ENCODE peak calls at places on chromosomes 4 and X, in four cellular contexts. Q, A, Y and X are unnamed samples.

GRCh38 chrX:77668391-77669237 is 117.4 kb downstream of the ATRX start:
- DNase-seq in A (no peak), Y (no peak), Q (no peak), X (no peak)

GRCh38 chr4:89722517-89722916 is 114.4 kb downstream of the SNCA start:
- DNase-seq in A (no peak), Y (no peak), Q (no peak), X (no peak)

GRCh38 chrX:41031256-41031967 is 53.8 kb upstream of the USP9X start:
- DNase-seq in A (peak; percentile 30), Q (no peak), Y (no peak), X (no peak)

GRCh38 chr4:146134761-146135160 is 40.8 kb upstream of the LSM6 start:
- DNase-seq in A (peak; percentile 76), Y (no peak), Q (no peak), X (no peak)

GRCh38 chrX:26295425-26295824 is 79.5 kb downstream of the MAGEB5 start:
- DNase-seq in Q (no peak), A (no peak), Y (no peak), X (no peak)

GRCh38 chr4:101020956-101021355 is 326.4 kb downstream of the PPP3CA start:
- DNase-seq in Y (no peak), A (no peak), Q (peak; percentile 49), X (peak; percentile 27)

GRCh38 chr4:36676139-36677050 is 395.0 kb downstream of the DTHD1 start:
- DNase-seq in Q (no peak), A (no peak), Y (no peak), X (no peak)

GRCh38 chr4:118356731-118357130 is 3.9 kb upstream of the PRSS12 start:
- DNase-seq in A (no peak), Q (no peak), Y (no peak), X (no peak)

GRCh38 chr4:159280442-159281172 is 177.7 kb downstream of the RAPGEF2 start:
- DNase-seq in A (no peak), Q (no peak), Y (no peak), X (no peak)

GRCh38 chr4:25859429-25860148 is 3.2 kb downstream of the SEL1L3 start:
- DNase-seq in Q (no peak), A (no peak), Y (no peak), X (peak; percentile 63)

GRCh38 chr4:73998040-73999011 is at the start of gene CXCL5:
- DNase-seq in Y (no peak), A (no peak), Q (peak; percentile 90), X (no peak)

GRCh38 chr4:75584067-75584466 is 28.2 kb downstream of the ODAPH start:
- DNase-seq in Q (no peak), A (no peak), Y (no peak), X (no peak)

GRCh38 chr4:6257243-6258025 is 12.2 kb upstream of the WFS1 start:
- DNase-seq in Y (peak; percentile 16), Q (peak; percentile 86), A (no peak), X (no peak)

GRCh38 chr4:7973545-7973981 is 33.9 kb upstream of the AFAP1 start:
- DNase-seq in Y (peak; percentile 51), Q (no peak), A (no peak), X (no peak)

GRCh38 chr4:17712166-17712565 is 69.3 kb downstream of the FAM184B start:
- DNase-seq in Q (no peak), Y (no peak), A (no peak), X (no peak)

GRCh38 chrX:68708503-68709290 is 61.2 kb downstream of the STARD8 start:
- DNase-seq in A (no peak), Q (peak; percentile 83), Y (no peak), X (no peak)

GRCh38 chr4:4347585-4347984 is 39.3 kb upstream of the NSG1 start:
- DNase-seq in Y (no peak), Q (no peak), A (no peak), X (no peak)

GRCh38 chr4:77500801-77501200 is 104.8 kb upstream of the CXCL13 start:
- DNase-seq in Y (peak; percentile 1), Q (no peak), A (no peak), X (no peak)

GRCh38 chr4:102529977-102530376 is 28.8 kb downstream of the NFKB1 start:
- DNase-seq in Q (no peak), Y (no peak), A (no peak), X (no peak)

GRCh38 chr4:78644744-78645330 is 93.3 kb downstream of the ANXA3 start:
- DNase-seq in Y (peak; percentile 35), Q (peak; percentile 77), A (peak; percentile 76), X (peak; percentile 58)

GRCh38 chr4:73741140-73741749 is 876 bp downstream of the CXCL8 start:
- DNase-seq in Y (no peak), A (no peak), Q (no peak), X (no peak)

GRCh38 chr4:168019019-168019651 is 73.2 kb upstream of the ANXA10 start:
- DNase-seq in A (no peak), Y (no peak), Q (no peak), X (no peak)

GRCh38 chrX:38018734-38019410 is 12.5 kb downstream of the SYTL5 start:
- DNase-seq in A (no peak), Q (no peak), Y (no peak), X (no peak)

GRCh38 chr4:183256756-183257385 is 63.2 kb downstream of the CLDN22 start:
- DNase-seq in Y (peak; percentile 27), A (no peak), Q (peak; percentile 86), X (peak; percentile 36)

GRCh38 chrX:72568406-72569092 is 4.1 kb downstream of the HDAC8 start:
- DNase-seq in Q (no peak), A (no peak), Y (no peak), X (no peak)

DNA sequence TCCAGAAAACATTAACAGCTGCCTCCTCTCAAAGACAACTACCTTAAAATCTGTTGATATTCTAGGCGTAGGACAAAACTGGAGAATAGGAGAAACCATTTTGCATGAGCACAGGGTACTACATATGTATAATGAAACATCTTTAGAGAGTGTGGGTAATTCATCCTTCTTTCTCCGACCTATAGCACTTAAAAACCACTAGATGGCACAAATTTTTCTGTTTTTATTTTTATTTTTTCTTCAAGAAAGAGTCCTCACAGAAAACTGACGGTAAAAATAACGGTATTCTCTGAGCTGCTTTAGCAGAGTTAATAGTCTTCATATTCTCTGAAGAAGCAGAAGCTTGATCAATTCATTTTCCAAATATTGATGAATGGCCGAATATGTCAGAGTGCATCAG is 14.6 kb downstream of the SMIM31 start:
- DNase-seq in A (no peak), Y (no peak), Q (no peak), X (no peak)
- TF ChIP-seq CTCF in A (no peak), Y (peak; percentile 51), Q (peak; percentile 78), X (peak; percentile 15)

DNA sequence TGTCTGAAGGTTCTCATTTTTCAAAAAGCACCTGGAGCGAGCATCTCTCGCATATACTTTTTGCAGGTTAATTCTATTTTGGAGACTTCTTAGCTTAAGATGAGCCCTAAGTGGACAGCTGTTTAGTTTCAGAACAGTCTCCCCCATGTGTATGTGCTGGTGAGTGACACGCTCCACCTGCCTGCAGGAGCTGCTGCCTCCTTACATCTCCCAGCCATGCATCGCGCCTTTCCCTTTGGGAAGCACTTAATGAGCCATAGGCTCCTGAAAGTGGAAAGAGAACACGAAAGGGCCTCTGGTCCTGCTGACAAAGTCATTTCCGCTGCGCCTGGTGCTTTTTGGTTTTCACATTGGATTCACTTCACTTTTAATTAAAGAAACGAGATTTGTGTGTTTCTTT is 56.1 kb downstream of the TRIML2 start:
- DNase-seq in Y (no peak), Q (peak; percentile 54), A (no peak), X (no peak)
- TF ChIP-seq CTCF in Y (no peak), Q (peak; percentile 23), A (no peak), X (no peak)

GRCh38 chr4:81688085-81688484 is 216.4 kb upstream of the RASGEF1B start:
- DNase-seq in Q (no peak), Y (no peak), A (no peak), X (no peak)
- TF ChIP-seq CTCF in Q (peak; percentile 69), Y (no peak), A (peak; percentile 14), X (no peak)

DNA sequence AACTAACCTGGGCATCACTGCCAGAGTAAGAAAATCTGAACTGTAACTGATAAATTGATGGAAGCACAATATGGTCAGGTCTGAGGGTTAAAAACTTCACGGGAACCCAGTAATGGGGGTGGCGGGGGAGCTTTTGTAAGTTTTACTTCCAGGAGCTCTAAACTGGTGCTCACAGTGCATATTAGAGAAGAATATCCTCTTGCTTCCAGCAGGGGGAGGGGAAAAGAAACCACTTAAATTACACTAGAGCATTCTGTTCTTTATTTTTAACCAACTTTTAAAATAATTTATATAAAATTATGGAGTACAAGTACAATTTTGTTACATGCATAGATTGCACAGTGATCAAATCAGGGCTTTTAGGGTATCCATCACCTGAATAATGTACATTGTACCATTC is 33.7 kb downstream of the WDR17 start:
- DNase-seq in Y (no peak), A (no peak), Q (no peak), X (no peak)
- TF ChIP-seq CTCF in Y (peak; percentile 14), A (no peak), Q (peak; percentile 64), X (no peak)

DNA sequence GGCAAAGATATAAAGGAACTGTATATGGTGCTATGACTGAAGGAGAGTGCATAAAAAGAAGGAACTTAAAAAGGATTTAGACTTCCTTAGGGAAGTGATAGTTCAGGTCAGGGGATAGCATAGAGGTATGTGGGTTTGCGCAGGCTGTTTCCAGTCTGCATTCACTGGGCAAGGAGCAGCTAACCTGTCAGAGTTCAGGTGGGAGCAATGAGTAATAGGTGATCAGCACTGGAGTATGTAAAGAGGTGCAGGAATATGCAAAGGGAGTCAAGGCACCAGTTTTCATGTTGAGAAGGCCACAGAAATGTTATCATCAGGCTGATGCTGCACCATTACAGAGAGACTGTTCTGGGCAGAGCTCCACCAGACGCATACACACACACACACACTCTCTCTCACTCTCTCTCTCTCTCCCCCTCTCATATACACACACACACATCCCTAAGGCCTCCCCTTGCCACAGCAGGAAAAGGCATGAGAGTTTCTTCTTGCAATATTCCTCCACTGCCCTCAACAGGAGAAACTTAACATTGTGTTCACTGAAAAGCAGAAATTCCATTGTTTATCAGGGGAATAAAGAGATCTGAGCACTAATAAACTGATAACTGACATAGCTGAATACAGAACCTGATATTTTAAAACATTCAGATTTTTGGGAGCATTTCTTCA is 256.4 kb upstream of the GRID2 start:
- DNase-seq in A (no peak), Y (no peak), Q (no peak), X (no peak)
- TF ChIP-seq CTCF in A (peak; percentile 14), Y (no peak), Q (peak; percentile 50), X (no peak)

DNA sequence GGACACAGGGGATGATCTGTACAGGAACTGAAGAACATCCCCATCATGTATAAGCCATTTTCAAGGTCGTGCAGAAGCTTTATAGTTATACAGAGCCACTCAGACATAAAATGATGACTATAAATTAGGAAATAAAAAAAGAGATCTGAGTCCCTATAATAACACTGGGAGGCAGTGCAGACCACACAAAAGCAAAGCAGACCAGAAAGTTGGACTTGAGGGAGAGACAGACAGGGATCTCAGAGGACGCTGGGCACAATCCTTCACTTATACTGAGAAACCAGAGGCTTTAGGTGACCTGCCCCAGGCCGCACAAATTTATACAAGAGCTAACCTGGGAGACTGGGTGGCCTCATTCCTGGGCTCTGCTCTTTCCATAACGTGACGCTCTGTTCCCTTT is 70.5 kb downstream of the HADH start:
- DNase-seq in A (no peak), Y (no peak), Q (peak; percentile 67), X (no peak)
- TF ChIP-seq CTCF in A (no peak), Y (peak; percentile 46), Q (peak; percentile 71), X (peak; percentile 14)